ENCODE peak calls at places on chromosomes 16 and 17, in ten cellular contexts. E, H, K, G, I, C, X, F, V and W are unnamed samples.

GRCh38 chr16:10180771-10181163 is 1.5 kb downstream of the GRIN2A start:
- DNase-seq in E (peak; percentile 42), H (no peak), K (no peak), G (peak; percentile 61), I (no peak), C (no peak), X (no peak), F (peak; percentile 91), V (peak; percentile 95), W (no peak)

GRCh38 chr16:87002717-87003413 is 314.3 kb downstream of the C16orf95 start:
- DNase-seq in E (peak; percentile 64), H (no peak), K (no peak), G (no peak), I (no peak), C (no peak), X (no peak), F (no peak), V (peak; percentile 17), W (no peak)

GRCh38 chr17:74128456-74128855 is 75.0 kb upstream of the RPL38 start:
- DNase-seq in E (no peak), H (no peak), K (no peak), G (no peak), I (no peak), C (no peak), X (no peak), F (no peak), V (peak; percentile 46), W (no peak)

GRCh38 chr16:13540771-13541170 is 379.2 kb upstream of the ERCC4 start:
- DNase-seq in E (no peak), H (no peak), K (no peak), G (no peak), I (no peak), C (no peak), X (no peak), F (no peak), V (no peak), W (no peak)

GRCh38 chr17:74427048-74427762 is 4.7 kb upstream of the GPRC5C start:
- DNase-seq in E (no peak), H (no peak), K (peak; percentile 89), G (no peak), I (no peak), C (no peak), X (no peak), F (peak; percentile 51), V (peak; percentile 71), W (no peak)

GRCh38 chr17:29664743-29665479 is 42.2 kb upstream of the CORO6 start:
- DNase-seq in E (peak; percentile 52), H (no peak), K (no peak), G (no peak), I (peak; percentile 51), C (no peak), X (no peak), F (no peak), V (no peak), W (no peak)

GRCh38 chr16:74909665-74910064 is 75.3 kb downstream of the WDR59 start:
- DNase-seq in E (no peak), H (no peak), K (no peak), G (no peak), I (no peak), C (no peak), X (no peak), F (no peak), V (no peak), W (no peak)

GRCh38 chr16:88743693-88744519 is 37.6 kb downstream of the CTU2 start:
- DNase-seq in E (peak; percentile 95), H (no peak), K (peak; percentile 29), G (peak; percentile 90), I (peak; percentile 90), C (no peak), X (peak; percentile 73), F (peak; percentile 88), V (peak; percentile 94), W (no peak)

GRCh38 chr17:72614871-72615626 is 477.4 kb downstream of the SLC39A11 start:
- DNase-seq in E (peak; percentile 61), H (no peak), K (no peak), G (no peak), I (peak; percentile 69), C (no peak), X (no peak), F (peak; percentile 66), V (peak; percentile 72), W (no peak)

GRCh38 chr16:23801387-23801786 is 34.4 kb upstream of the PRKCB start:
- DNase-seq in E (peak; percentile 84), H (peak; percentile 5), K (peak; percentile 31), G (peak; percentile 73), I (peak; percentile 74), C (peak; percentile 14), X (peak; percentile 81), F (peak; percentile 81), V (peak; percentile 90), W (peak; percentile 49)

GRCh38 chr16:66224636-66225035 is 141.9 kb upstream of the CDH5 start:
- DNase-seq in E (no peak), H (no peak), K (no peak), G (no peak), I (no peak), C (no peak), X (no peak), F (peak; percentile 47), V (peak; percentile 41), W (no peak)

GRCh38 chr17:10772425-10773380 is 31.2 kb downstream of the TMEM238L start:
- DNase-seq in E (no peak), H (no peak), K (peak; percentile 2), G (peak; percentile 30), I (no peak), C (no peak), X (no peak), F (peak; percentile 82), V (peak; percentile 98), W (peak; percentile 33)

GRCh38 chr16:53209489-53209888 is 154.7 kb downstream of the CHD9 start:
- DNase-seq in E (no peak), H (no peak), K (no peak), G (no peak), I (no peak), C (no peak), X (no peak), F (no peak), V (no peak), W (no peak)

GRCh38 chr17:81422776-81423697 is 27.8 kb downstream of the BAHCC1 start:
- DNase-seq in E (peak; percentile 94), H (peak; percentile 69), K (no peak), G (no peak), I (peak; percentile 91), C (no peak), X (no peak), F (peak; percentile 66), V (peak; percentile 93), W (no peak)

GRCh38 chr17:8151120-8151640 is 1.0 kb downstream of the PER1 start:
- DNase-seq in E (peak; percentile 90), H (peak; percentile 44), K (peak; percentile 14), G (peak; percentile 67), I (peak; percentile 90), C (peak; percentile 42), X (peak; percentile 88), F (peak; percentile 86), V (peak; percentile 90), W (no peak)

GRCh38 chr16:35305476-35305875 is 1846.1 kb downstream of the TP53TG3F start:
- DNase-seq in E (no peak), H (no peak), K (no peak), G (no peak), I (no peak), C (no peak), X (no peak), F (no peak), V (no peak), W (no peak)

GRCh38 chr17:76367647-76368046 is 13.9 kb upstream of the PRPSAP1 start:
- DNase-seq in E (no peak), H (no peak), K (no peak), G (peak; percentile 6), I (no peak), C (no peak), X (no peak), F (no peak), V (no peak), W (no peak)

GRCh38 chr16:14539631-14540030 is 90.4 kb downstream of the PARN start:
- DNase-seq in E (peak; percentile 24), H (no peak), K (no peak), G (no peak), I (peak; percentile 23), C (no peak), X (no peak), F (no peak), V (no peak), W (no peak)

GRCh38 chr17:66667491-66668030 is 167.4 kb upstream of the CACNG5 start:
- DNase-seq in E (no peak), H (no peak), K (no peak), G (no peak), I (no peak), C (no peak), X (peak; percentile 18), F (no peak), V (no peak), W (no peak)

GRCh38 chr16:57380671-57381462 is 8.6 kb downstream of the CX3CL1 start:
- DNase-seq in E (no peak), H (no peak), K (no peak), G (no peak), I (no peak), C (peak; percentile 3), X (no peak), F (no peak), V (no peak), W (no peak)

GRCh38 chr16:50680907-50681885 is at the start of gene SNX20:
- DNase-seq in E (no peak), H (no peak), K (no peak), G (no peak), I (no peak), C (no peak), X (peak; percentile 83), F (no peak), V (peak; percentile 32), W (no peak)

GRCh38 chr16:68756250-68757051 is 19.4 kb downstream of the CDH1 start:
- DNase-seq in E (no peak), H (no peak), K (no peak), G (no peak), I (no peak), C (no peak), X (no peak), F (no peak), V (no peak), W (no peak)

GRCh38 chr17:55360971-55361370 is 60.7 kb downstream of the MMD start:
- DNase-seq in E (no peak), H (no peak), K (no peak), G (no peak), I (no peak), C (no peak), X (no peak), F (no peak), V (no peak), W (no peak)

GRCh38 chr16:14302399-14303181 is 231.5 kb downstream of the MRTFB start:
- DNase-seq in E (peak; percentile 64), H (no peak), K (no peak), G (peak; percentile 53), I (no peak), C (no peak), X (no peak), F (peak; percentile 79), V (peak; percentile 78), W (no peak)

GRCh38 chr16:57801098-57801855 is 1.0 kb downstream of the KIFC3 start:
- DNase-seq in E (peak; percentile 88), H (no peak), K (no peak), G (no peak), I (peak; percentile 83), C (no peak), X (no peak), F (peak; percentile 35), V (peak; percentile 79), W (no peak)